ENCODE peak calls at places on chromosomes 6 and 20, in six cellular contexts. G is PC-3, T is MM.1S, L is neural progenitor cell, U is GM23248, M is HCT116. X is an unnamed sample.

GRCh38 chr20:38722708-38723068 is 1.6 kb upstream of the SLC32A1 start:
- DNase-seq in G (no peak), T (no peak), L (peak), U (no peak), M (no peak), X (no peak)

GRCh38 chr6:7232351-7232750 is 80.6 kb downstream of the SSR1 start:
- DNase-seq in G (no peak), T (no peak), L (no peak), U (peak), M (no peak), X (no peak)

GRCh38 chr20:11144114-11144513 is 470.3 kb upstream of the JAG1 start:
- DNase-seq in G (no peak), T (no peak), L (no peak), U (peak), M (no peak), X (no peak)

GRCh38 chr6:70813885-70814284 is 143.0 kb downstream of the B3GAT2 start:
- DNase-seq in G (no peak), T (no peak), L (no peak), U (no peak), M (no peak), X (no peak)

GRCh38 chr20:1451092-1451491 is 15.6 kb downstream of the NSFL1C start:
- DNase-seq in G (no peak), T (no peak), L (no peak), U (peak), M (no peak), X (no peak)

GRCh38 chr6:136587527-136587926 is 37.3 kb upstream of the MAP7 start:
- DNase-seq in G (no peak), T (no peak), L (no peak), U (peak), M (no peak), X (no peak)

GRCh38 chr6:43367245-43367984 is 2.0 kb downstream of the ZNF318 start:
- DNase-seq in G (no peak), T (no peak), L (no peak), U (no peak), M (no peak), X (peak)

GRCh38 chr6:137973201-137973600 is 106.1 kb downstream of the TNFAIP3 start:
- DNase-seq in G (no peak), T (no peak), L (no peak), U (peak), M (no peak), X (no peak)

GRCh38 chr6:19472850-19473249 is 364.3 kb upstream of the ID4 start:
- DNase-seq in G (peak), T (no peak), L (peak), U (peak), M (no peak), X (peak)

GRCh38 chr6:163463795-163464194 is 49.3 kb downstream of the QKI start:
- DNase-seq in G (no peak), T (no peak), L (no peak), U (no peak), M (no peak), X (no peak)

GRCh38 chr20:10314198-10314597 is 95.6 kb downstream of the SNAP25 start:
- DNase-seq in G (no peak), T (no peak), L (peak), U (peak), M (no peak), X (no peak)

GRCh38 chr6:168320661-168321060 is 1.1 kb upstream of the DACT2 start:
- DNase-seq in G (no peak), T (no peak), L (no peak), U (no peak), M (no peak), X (no peak)

GRCh38 chr6:28488916-28489365 is 26.7 kb downstream of the GPX6 start:
- DNase-seq in G (peak), T (peak), L (peak), U (peak), M (peak), X (no peak)

GRCh38 chr6:7166410-7167293 is 58.9 kb downstream of the RREB1 start:
- DNase-seq in G (no peak), T (no peak), L (no peak), U (no peak), M (no peak), X (no peak)

GRCh38 chr20:56433221-56433879 is 21.3 kb downstream of the CASS4 start:
- DNase-seq in G (no peak), T (no peak), L (no peak), U (peak), M (no peak), X (no peak)

GRCh38 chr20:56431451-56431850 is 19.4 kb downstream of the CASS4 start:
- DNase-seq in G (no peak), T (no peak), L (no peak), U (no peak), M (no peak), X (no peak)

GRCh38 chr20:56430957-56431356 is 18.9 kb downstream of the CASS4 start:
- DNase-seq in G (no peak), T (no peak), L (no peak), U (no peak), M (no peak), X (no peak)

GRCh38 chr20:56430471-56430870 is 18.4 kb downstream of the CASS4 start:
- DNase-seq in G (no peak), T (no peak), L (no peak), U (peak), M (no peak), X (no peak)

GRCh38 chr20:56433880-56434255 is 21.8 kb downstream of the CASS4 start:
- DNase-seq in G (no peak), T (no peak), L (no peak), U (peak), M (no peak), X (no peak)
- H3K4me2 ChIP-seq in G (no peak), T (no peak), L (no peak), U (peak), M (no peak), X (no peak)

GRCh38 chr6:110875548-110876169 is 1.1 kb downstream of the AMD1 start:
- DNase-seq in G (no peak), T (peak), L (peak), U (peak), M (no peak), X (peak)
- TF ChIP-seq EZH2phosphoT487 in G (no peak), T (no peak), L (no peak), U (no peak), M (no peak), X (no peak)

GRCh38 chr6:122589115-122589514 is 21.1 kb upstream of the PKIB start:
- DNase-seq in G (peak), T (no peak), L (no peak), U (peak), M (no peak), X (no peak)
- H2AFZ ChIP-seq in G (no peak), T (no peak), L (no peak), U (no peak), M (no peak), X (no peak)

GRCh38 chr6:138997136-138997535 is 9.1 kb upstream of the REPS1 start:
- DNase-seq in G (no peak), T (no peak), L (no peak), U (no peak), M (no peak), X (no peak)

GRCh38 chr6:138996524-138996923 is 8.5 kb upstream of the REPS1 start:
- DNase-seq in G (no peak), T (no peak), L (no peak), U (no peak), M (no peak), X (no peak)

GRCh38 chr6:139003751-139004150 is 15.7 kb upstream of the REPS1 start:
- DNase-seq in G (no peak), T (no peak), L (no peak), U (no peak), M (no peak), X (no peak)

GRCh38 chr6:138999949-139000725 is 12.1 kb upstream of the REPS1 start:
- DNase-seq in G (no peak), T (peak), L (no peak), U (no peak), M (no peak), X (no peak)
- H3K4me2 ChIP-seq in G (no peak), T (peak), L (no peak), U (no peak), M (no peak), X (no peak)